ENCODE peak calls at places on chromosomes 12 and 14, in six cellular contexts. One of them, this sample, is unnamed.

GRCh38 chr14:54566410-54567223 is at the start of gene SAMD4A:
- DNase-seq in GM06990: peak; percentile 78
- DNase-seq in tibial artery: peak; percentile 91
- DNase-seq in uterus: peak; percentile 78
- DNase-seq in GM23338: peak; percentile 70
- DNase-seq in neural progenitor cell: peak; percentile 84
- DNase-seq in this sample: no peak

GRCh38 chr12:6952121-6952859 is 1.1 kb downstream of the PTPN6 start:
- DNase-seq in GM06990: no peak
- DNase-seq in tibial artery: no peak
- DNase-seq in uterus: no peak
- DNase-seq in GM23338: no peak
- DNase-seq in neural progenitor cell: no peak
- DNase-seq in this sample: no peak

GRCh38 chr12:10529603-10530002 is 23.9 kb downstream of the EIF2S3B start:
- DNase-seq in GM06990: no peak
- DNase-seq in tibial artery: no peak
- DNase-seq in uterus: no peak
- DNase-seq in GM23338: no peak
- DNase-seq in neural progenitor cell: no peak
- DNase-seq in this sample: no peak

GRCh38 chr12:25590021-25590721 is 37.1 kb upstream of the LMNTD1 start:
- DNase-seq in GM06990: no peak
- DNase-seq in tibial artery: no peak
- DNase-seq in uterus: no peak
- DNase-seq in GM23338: no peak
- DNase-seq in neural progenitor cell: no peak
- DNase-seq in this sample: no peak

GRCh38 chr14:62934439-62934838 is 110.8 kb downstream of the KCNH5 start:
- DNase-seq in GM06990: no peak
- DNase-seq in tibial artery: no peak
- DNase-seq in uterus: no peak
- DNase-seq in GM23338: no peak
- DNase-seq in neural progenitor cell: peak; percentile 61
- DNase-seq in this sample: no peak

GRCh38 chr12:106711316-106711715 is 63.2 kb upstream of the RIC8B start:
- DNase-seq in GM06990: no peak
- DNase-seq in tibial artery: no peak
- DNase-seq in uterus: no peak
- DNase-seq in GM23338: no peak
- DNase-seq in neural progenitor cell: no peak
- DNase-seq in this sample: no peak

GRCh38 chr12:30378307-30378706 is 317.4 kb downstream of the IPO8 start:
- DNase-seq in GM06990: no peak
- DNase-seq in tibial artery: no peak
- DNase-seq in uterus: no peak
- DNase-seq in GM23338: no peak
- DNase-seq in neural progenitor cell: no peak
- DNase-seq in this sample: no peak

GRCh38 chr14:104509673-104510072 is 69.9 kb upstream of the C14orf180 start:
- DNase-seq in GM06990: no peak
- DNase-seq in tibial artery: no peak
- DNase-seq in uterus: no peak
- DNase-seq in GM23338: peak; percentile 28
- DNase-seq in neural progenitor cell: no peak
- DNase-seq in this sample: no peak

GRCh38 chr12:124024263-124024678 is 51.3 kb downstream of the ZNF664 start:
- DNase-seq in GM06990: no peak
- DNase-seq in tibial artery: no peak
- DNase-seq in uterus: no peak
- DNase-seq in GM23338: no peak
- DNase-seq in neural progenitor cell: no peak
- DNase-seq in this sample: no peak

GRCh38 chr12:85489194-85489593 is 209.2 kb downstream of the ALX1 start:
- DNase-seq in GM06990: no peak
- DNase-seq in tibial artery: no peak
- DNase-seq in uterus: no peak
- DNase-seq in GM23338: no peak
- DNase-seq in neural progenitor cell: no peak
- DNase-seq in this sample: no peak

GRCh38 chr12:50234347-50234746 is 49.0 kb downstream of the LIMA1 start:
- DNase-seq in GM06990: no peak
- DNase-seq in tibial artery: no peak
- DNase-seq in uterus: no peak
- DNase-seq in GM23338: peak; percentile 27
- DNase-seq in neural progenitor cell: no peak
- DNase-seq in this sample: no peak

GRCh38 chr14:72608391-72609204 is 285.3 kb downstream of the DPF3 start:
- DNase-seq in GM06990: no peak
- DNase-seq in tibial artery: no peak
- DNase-seq in uterus: no peak
- DNase-seq in GM23338: no peak
- DNase-seq in neural progenitor cell: no peak
- DNase-seq in this sample: peak; percentile 88

GRCh38 chr12:1607940-1608782 is 13.8 kb upstream of the FBXL14 start:
- DNase-seq in GM06990: no peak
- DNase-seq in tibial artery: no peak
- DNase-seq in uterus: no peak
- DNase-seq in GM23338: no peak
- DNase-seq in neural progenitor cell: no peak
- DNase-seq in this sample: no peak

DNA sequence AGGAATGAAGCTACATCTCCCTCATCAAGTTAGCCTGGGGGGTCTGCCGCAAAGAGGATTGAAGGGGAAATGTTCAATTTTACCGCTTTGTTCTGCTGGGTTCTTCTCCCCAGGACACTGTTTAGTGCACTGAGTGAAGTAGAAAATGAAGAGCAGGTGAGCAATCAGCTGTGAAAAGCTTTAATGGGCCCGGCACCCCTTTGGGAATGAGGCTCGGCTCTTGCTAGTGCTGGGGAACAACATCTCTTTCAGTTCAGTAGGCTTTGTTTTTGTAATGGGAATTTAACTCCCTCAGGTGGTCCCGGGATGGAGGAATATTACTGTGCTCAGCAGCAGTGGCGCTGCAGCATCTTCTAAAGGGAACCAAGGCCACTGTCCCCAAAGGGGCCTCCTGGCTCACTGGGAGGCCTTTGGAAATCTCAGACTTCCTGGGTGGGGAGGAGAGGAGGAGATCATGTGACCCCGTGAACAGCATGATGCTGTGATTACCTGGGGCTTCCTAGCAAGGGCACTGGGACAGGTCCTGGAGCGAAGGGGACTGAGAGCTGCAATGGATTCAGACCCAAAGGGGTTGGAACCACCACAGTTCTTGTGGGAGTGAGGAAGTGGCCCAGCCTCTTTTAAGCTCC is 85.2 kb upstream of the MAX start:
- DNase-seq in GM06990: no peak
- DNase-seq in tibial artery: no peak
- DNase-seq in uterus: no peak
- DNase-seq in GM23338: peak; percentile 65
- DNase-seq in neural progenitor cell: peak; percentile 59
- DNase-seq in this sample: no peak
- H3K4me3 ChIP-seq in GM06990: no peak overlapping the region
- H3K4me3 ChIP-seq in tibial artery: no peak overlapping the region
- H3K4me3 ChIP-seq in uterus: no peak overlapping the region
- H3K4me3 ChIP-seq in GM23338: no peak overlapping the region
- H3K4me3 ChIP-seq in neural progenitor cell: peak overlapping the region; percentile 9
- H3K4me3 ChIP-seq in this sample: no peak overlapping the region

GRCh38 chr14:37588667-37588955 is 6.4 kb downstream of the FOXA1 start:
- DNase-seq in GM06990: no peak
- DNase-seq in tibial artery: no peak
- DNase-seq in uterus: no peak
- DNase-seq in GM23338: peak; percentile 62
- DNase-seq in neural progenitor cell: no peak
- DNase-seq in this sample: no peak
- H3K27me3 ChIP-seq in GM06990: no peaks in the 10 kb centered on the region
- H3K27me3 ChIP-seq in tibial artery: peaks cover 99% of the 10 kb centered on the region
- H3K27me3 ChIP-seq in uterus: peaks cover 42% of the 10 kb centered on the region
- H3K27me3 ChIP-seq in GM23338: peaks cover 100% of the 10 kb centered on the region
- H3K27me3 ChIP-seq in neural progenitor cell: peaks cover 100% of the 10 kb centered on the region
- H3K27me3 ChIP-seq in this sample: peaks cover 85% of the 10 kb centered on the region

GRCh38 chr12:67676624-67677023 is 28.1 kb downstream of the DYRK2 start:
- DNase-seq in GM06990: no peak
- DNase-seq in tibial artery: no peak
- DNase-seq in uterus: no peak
- DNase-seq in GM23338: no peak
- DNase-seq in neural progenitor cell: no peak
- DNase-seq in this sample: no peak

GRCh38 chr12:67677166-67677565 is 28.6 kb downstream of the DYRK2 start:
- DNase-seq in GM06990: no peak
- DNase-seq in tibial artery: no peak
- DNase-seq in uterus: no peak
- DNase-seq in GM23338: no peak
- DNase-seq in neural progenitor cell: no peak
- DNase-seq in this sample: no peak

GRCh38 chr12:67681145-67681778 is 32.7 kb downstream of the DYRK2 start:
- DNase-seq in GM06990: no peak
- DNase-seq in tibial artery: no peak
- DNase-seq in uterus: peak; percentile 22
- DNase-seq in GM23338: no peak
- DNase-seq in neural progenitor cell: no peak
- DNase-seq in this sample: peak; percentile 60

GRCh38 chr12:67681941-67682340 is 33.4 kb downstream of the DYRK2 start:
- DNase-seq in GM06990: no peak
- DNase-seq in tibial artery: no peak
- DNase-seq in uterus: no peak
- DNase-seq in GM23338: no peak
- DNase-seq in neural progenitor cell: no peak
- DNase-seq in this sample: no peak
- TF ChIP-seq CTCF in GM06990: no peak
- TF ChIP-seq CTCF in tibial artery: no peak
- TF ChIP-seq CTCF in uterus: no peak
- TF ChIP-seq CTCF in GM23338: no peak
- TF ChIP-seq CTCF in neural progenitor cell: no peak
- TF ChIP-seq CTCF in this sample: no peak

GRCh38 chr14:68816183-68816942 is 23.5 kb upstream of the ZFP36L1 start:
- DNase-seq in GM06990: peak; percentile 93
- DNase-seq in tibial artery: peak; percentile 94
- DNase-seq in uterus: peak; percentile 90
- DNase-seq in GM23338: peak; percentile 93
- DNase-seq in neural progenitor cell: peak; percentile 95
- DNase-seq in this sample: no peak
- H3K4me3 ChIP-seq in GM06990: peak overlapping the region; percentile 42
- H3K4me3 ChIP-seq in tibial artery: peak overlapping the region; percentile 68
- H3K4me3 ChIP-seq in uterus: peak overlapping the region; percentile 43
- H3K4me3 ChIP-seq in GM23338: peak overlapping the region; percentile 60
- H3K4me3 ChIP-seq in neural progenitor cell: peak overlapping the region; percentile 42
- H3K4me3 ChIP-seq in this sample: peak overlapping the region; percentile 36

DNA sequence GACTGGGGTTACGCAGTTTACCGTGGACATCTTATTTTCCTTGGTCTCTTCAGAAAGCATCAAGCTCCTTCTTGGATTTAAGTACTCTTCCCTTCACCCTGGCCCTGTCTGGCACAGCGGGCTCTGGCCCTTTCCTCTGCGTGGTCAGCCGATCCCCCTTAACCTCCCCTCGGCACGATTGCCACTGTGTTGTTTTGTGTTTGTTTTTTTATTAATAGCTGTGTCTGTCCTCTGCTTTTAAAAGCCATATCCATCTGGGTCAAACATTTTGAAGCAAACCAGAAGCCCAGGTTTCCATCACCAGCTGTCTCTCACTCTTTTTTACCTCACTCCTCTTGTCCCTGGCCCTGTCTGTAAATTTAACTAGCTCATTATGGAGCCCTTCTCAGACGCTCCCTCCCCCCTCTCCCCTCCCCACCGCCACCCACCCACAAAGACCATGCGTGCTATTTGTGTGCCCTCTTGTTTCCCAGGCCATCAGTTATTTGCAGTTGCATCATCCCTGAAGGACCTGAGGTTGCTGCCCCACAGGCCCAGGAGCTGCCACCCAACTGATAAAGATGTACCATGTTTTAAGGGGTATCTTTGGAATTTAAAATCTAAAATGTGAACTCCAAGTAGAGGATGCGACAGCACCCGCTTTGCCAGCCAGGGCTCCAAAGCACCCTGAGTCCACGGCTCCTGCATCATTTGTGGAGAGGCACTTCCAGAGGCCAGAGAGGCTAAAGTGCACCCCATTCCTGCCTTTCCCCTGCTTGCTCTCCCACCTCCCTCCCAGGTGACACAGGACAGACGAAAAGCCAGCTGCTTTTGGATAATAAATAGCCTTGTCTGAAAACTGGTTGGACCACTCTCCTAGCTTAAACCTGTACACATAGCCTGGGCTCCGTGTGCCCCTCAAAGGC is 3.9 kb downstream of the BCL11B start:
- DNase-seq in GM06990: no peak
- DNase-seq in tibial artery: peak; percentile 41
- DNase-seq in uterus: no peak
- DNase-seq in GM23338: no peak
- DNase-seq in neural progenitor cell: no peak
- DNase-seq in this sample: no peak
- H3K27me3 ChIP-seq in GM06990: peaks cover 4% of the 10 kb centered on the region
- H3K27me3 ChIP-seq in tibial artery: peaks cover 74% of the 10 kb centered on the region
- H3K27me3 ChIP-seq in uterus: peaks cover 24% of the 10 kb centered on the region
- H3K27me3 ChIP-seq in GM23338: peaks cover 4% of the 10 kb centered on the region
- H3K27me3 ChIP-seq in neural progenitor cell: peaks cover 97% of the 10 kb centered on the region
- H3K27me3 ChIP-seq in this sample: peaks cover 30% of the 10 kb centered on the region

GRCh38 chr12:19852100-19852855 is 413.0 kb downstream of the AEBP2 start:
- DNase-seq in GM06990: no peak
- DNase-seq in tibial artery: no peak
- DNase-seq in uterus: no peak
- DNase-seq in GM23338: no peak
- DNase-seq in neural progenitor cell: no peak
- DNase-seq in this sample: no peak

GRCh38 chr12:19850341-19851065 is 411.2 kb downstream of the AEBP2 start:
- DNase-seq in GM06990: no peak
- DNase-seq in tibial artery: peak; percentile 74
- DNase-seq in uterus: peak; percentile 40
- DNase-seq in GM23338: no peak
- DNase-seq in neural progenitor cell: no peak
- DNase-seq in this sample: no peak

GRCh38 chr12:19857197-19857596 is 417.9 kb downstream of the AEBP2 start:
- DNase-seq in GM06990: no peak
- DNase-seq in tibial artery: no peak
- DNase-seq in uterus: no peak
- DNase-seq in GM23338: no peak
- DNase-seq in neural progenitor cell: no peak
- DNase-seq in this sample: no peak

GRCh38 chr12:19856389-19856788 is 417.1 kb downstream of the AEBP2 start:
- DNase-seq in GM06990: no peak
- DNase-seq in tibial artery: no peak
- DNase-seq in uterus: no peak
- DNase-seq in GM23338: no peak
- DNase-seq in neural progenitor cell: no peak
- DNase-seq in this sample: no peak

DNA sequence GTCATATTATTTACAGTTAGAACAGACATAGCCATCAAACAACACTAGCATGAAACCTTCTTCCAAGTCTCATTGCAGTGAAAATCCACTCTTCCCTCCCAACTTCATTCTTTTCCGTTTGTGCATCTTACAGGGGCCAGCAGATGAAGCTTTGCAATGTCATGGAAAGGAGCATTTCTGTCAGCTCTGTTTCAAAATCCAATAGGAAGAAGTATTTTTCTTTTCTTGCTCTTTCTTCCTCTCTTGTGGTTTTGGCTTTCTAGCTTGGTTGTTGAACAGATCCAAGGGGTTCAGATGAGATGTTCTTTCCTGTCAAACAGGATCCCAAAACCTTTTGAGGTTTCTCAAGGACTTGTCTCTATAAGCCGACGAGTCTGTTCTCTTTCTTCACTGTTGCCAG is 416.6 kb downstream of the AEBP2 start:
- DNase-seq in GM06990: no peak
- DNase-seq in tibial artery: no peak
- DNase-seq in uterus: no peak
- DNase-seq in GM23338: no peak
- DNase-seq in neural progenitor cell: no peak
- DNase-seq in this sample: no peak
- TF ChIP-seq CTCF in GM06990: no peak
- TF ChIP-seq CTCF in tibial artery: no peak
- TF ChIP-seq CTCF in uterus: no peak
- TF ChIP-seq CTCF in GM23338: no peak
- TF ChIP-seq CTCF in neural progenitor cell: no peak
- TF ChIP-seq CTCF in this sample: no peak

This sample was measured in kidney epithelial cell.